ENCODE peak calls at places on chromosomes 1 and 21, in seven cellular contexts. X, Q, Z, L, J, G and E are unnamed samples.

GRCh38 chr1:198788561-198789064 is 149.8 kb downstream of the PTPRC start:
- DNase-seq in J (peak), L (no peak), Q (no peak), X (peak), Z (peak), G (peak), E (peak)

GRCh38 chr1:40477680-40478057 is 579 bp downstream of the ZFP69 start:
- DNase-seq in L (no peak), X (no peak), Z (no peak), Q (peak), G (no peak), J (no peak), E (peak)

GRCh38 chr1:73161418-73161817 is 879.1 kb upstream of the NEGR1 start:
- DNase-seq in J (no peak), Q (no peak), Z (no peak), G (no peak), X (no peak), L (no peak), E (no peak)

GRCh38 chr1:152182431-152182830 is 23.4 kb upstream of the RPTN start:
- DNase-seq in Q (no peak), G (no peak), J (no peak), Z (no peak), X (peak), L (no peak), E (no peak)

GRCh38 chr21:40902993-40903392 is 56.0 kb upstream of the DSCAM start:
- DNase-seq in J (no peak), L (no peak), X (peak), Z (no peak), Q (no peak), G (no peak), E (no peak)

GRCh38 chr1:220330265-220330664 is 58.0 kb upstream of the RAB3GAP2 start:
- DNase-seq in Q (peak), G (no peak), Z (no peak), X (no peak), L (no peak), J (no peak), E (peak)

GRCh38 chr1:183267646-183268431 is 81.8 kb downstream of the LAMC2 start:
- DNase-seq in J (no peak), Z (no peak), G (peak), L (no peak), X (no peak), Q (peak), E (peak)

GRCh38 chr1:75615664-75616435 is 4.9 kb upstream of the SLC44A5 start:
- DNase-seq in Q (peak), L (no peak), X (peak), J (peak), Z (peak), G (peak), E (peak)

GRCh38 chr1:202012544-202013478 is 2.4 kb downstream of the ELF3 start:
- DNase-seq in L (no peak), X (no peak), J (no peak), Q (no peak), Z (no peak), G (no peak), E (no peak)

GRCh38 chr1:182955596-182956588 is 2.9 kb upstream of the SHCBP1L start:
- DNase-seq in G (no peak), X (no peak), J (no peak), Z (no peak), L (no peak), Q (peak), E (peak)

GRCh38 chr1:28269529-28269928 is 10.2 kb downstream of the SESN2 start:
- DNase-seq in Q (no peak), G (no peak), L (no peak), X (no peak), Z (no peak), J (no peak), E (no peak)

GRCh38 chr21:18340387-18340942 is 63.1 kb downstream of the TMPRSS15 start:
- DNase-seq in G (no peak), J (no peak), Z (no peak), Q (no peak), X (no peak), L (no peak), E (peak)

GRCh38 chr1:1063945-1064831 is 9.9 kb downstream of the RNF223 start:
- DNase-seq in L (no peak), Z (no peak), Q (peak), G (peak), X (peak), J (peak), E (peak)

GRCh38 chr1:1921459-1921862 is 2.4 kb upstream of the TMEM52 start:
- DNase-seq in X (no peak), Z (no peak), G (no peak), Q (no peak), J (peak), L (no peak), E (no peak)

GRCh38 chr1:173590557-173590956 is 12.3 kb downstream of the SLC9C2 start:
- DNase-seq in L (no peak), X (no peak), G (no peak), Z (no peak), Q (no peak), J (no peak), E (peak)

GRCh38 chr1:22291494-22291893 is 148.6 kb upstream of the WNT4 start:
- DNase-seq in X (no peak), Q (no peak), J (no peak), L (no peak), Z (no peak), G (no peak), E (no peak)

GRCh38 chr1:201904579-201904978 is 15.9 kb downstream of the SHISA4 start:
- DNase-seq in J (no peak), X (peak), Q (peak), G (no peak), Z (no peak), L (no peak), E (peak)

GRCh38 chr1:174153825-174154107 is 5.6 kb upstream of the RABGAP1L start:
- DNase-seq in Q (no peak), G (no peak), Z (no peak), L (no peak), J (no peak), X (no peak), E (no peak)

GRCh38 chr21:38597436-38597835 is 99.2 kb upstream of the ERG start:
- DNase-seq in J (no peak), X (no peak), Z (no peak), Q (no peak), G (no peak), L (no peak), E (peak)

GRCh38 chr1:29444081-29444715 is 207.9 kb downstream of the PTPRU start:
- DNase-seq in X (no peak), G (no peak), Q (no peak), J (peak), Z (no peak), L (no peak), E (no peak)

GRCh38 chr1:203116048-203116810 is 11.3 kb upstream of the ADORA1 start:
- DNase-seq in Q (no peak), L (no peak), X (no peak), G (no peak), J (no peak), Z (no peak), E (no peak)

GRCh38 chr1:15282810-15283474 is 35.9 kb downstream of the FHAD1 start:
- DNase-seq in G (no peak), J (no peak), Z (no peak), L (no peak), X (peak), Q (no peak), E (no peak)

GRCh38 chr1:226429868-226430715 is 22.2 kb upstream of the PARP1 start:
- DNase-seq in G (no peak), J (no peak), Q (no peak), L (no peak), Z (no peak), X (no peak), E (no peak)

GRCh38 chr1:221643404-221644175 is 98.3 kb downstream of the DUSP10 start:
- DNase-seq in G (no peak), X (no peak), Q (no peak), L (no peak), Z (no peak), J (no peak), E (no peak)

GRCh38 chr1:107378602-107379265 is 237.9 kb downstream of the NTNG1 start:
- DNase-seq in G (no peak), Q (no peak), X (peak), Z (no peak), L (no peak), J (no peak), E (no peak)

GRCh38 chr1:162206749-162207635 is 137.5 kb downstream of the NOS1AP start:
- DNase-seq in X (no peak), L (no peak), G (peak), Q (no peak), J (no peak), Z (no peak), E (no peak)

GRCh38 chr1:145983959-145984830 is 12.2 kb downstream of the TXNIP start:
- DNase-seq in X (no peak), L (no peak), Z (no peak), G (no peak), J (no peak), Q (no peak), E (no peak)

GRCh38 chr1:106185089-106185488 is 871.4 kb upstream of the PRMT6 start:
- DNase-seq in G (no peak), Z (no peak), Q (no peak), J (no peak), X (no peak), L (no peak), E (no peak)

GRCh38 chr1:106194206-106194605 is 862.3 kb upstream of the PRMT6 start:
- DNase-seq in G (no peak), X (no peak), Q (no peak), Z (no peak), J (no peak), L (no peak), E (no peak)

GRCh38 chr1:106189780-106190179 is 866.7 kb upstream of the PRMT6 start:
- DNase-seq in J (no peak), Q (no peak), X (peak), L (no peak), Z (no peak), G (no peak), E (no peak)
- H2BK120ac ChIP-seq in J (no peak), Q (no peak), X (no peak), L (no peak), Z (no peak), G (no peak), E (no peak)

DNA sequence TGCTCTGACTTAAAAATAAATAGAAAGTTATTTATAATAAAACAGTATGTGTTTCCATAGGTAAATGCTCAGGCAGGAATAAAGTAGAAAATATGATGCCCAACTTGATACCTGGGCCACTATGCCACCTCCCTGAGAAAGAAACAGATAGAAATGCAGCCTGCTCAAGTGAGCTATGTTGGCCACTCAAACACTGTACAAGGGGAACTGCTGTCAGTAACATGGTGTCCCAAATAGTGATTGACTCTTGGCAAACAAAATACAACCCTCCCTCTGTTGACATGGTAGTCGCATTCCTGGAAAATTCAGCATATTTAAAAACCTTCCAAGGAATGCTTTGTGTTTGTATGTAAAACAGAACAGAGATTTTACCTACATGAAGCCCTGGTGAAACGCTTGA is 66.9 kb upstream of the KCNE2 start:
- DNase-seq in J (no peak), Z (no peak), X (no peak), Q (no peak), G (no peak), L (no peak), E (no peak)
- H2AK5ac ChIP-seq in J (no peak), Z (no peak), X (no peak), Q (no peak), G (no peak), L (no peak), E (no peak)

GRCh38 chr1:55741516-55741915 is 526.4 kb upstream of the USP24 start:
- DNase-seq in G (no peak), Q (peak), X (no peak), L (no peak), J (no peak), Z (no peak), E (no peak)
- H2BK120ac ChIP-seq in G (no peak), Q (peak), X (no peak), L (no peak), J (no peak), Z (no peak), E (no peak)

GRCh38 chr1:100580446-100580845 is 42.5 kb downstream of the GPR88 start:
- DNase-seq in X (no peak), J (no peak), G (no peak), Z (no peak), Q (peak), L (no peak), E (no peak)
- H2AK5ac ChIP-seq in X (no peak), J (no peak), G (no peak), Z (no peak), Q (no peak), L (no peak), E (no peak)

GRCh38 chr1:171799166-171799565 is 17.7 kb downstream of the METTL13 start:
- DNase-seq in J (no peak), X (no peak), Z (no peak), L (no peak), G (no peak), Q (no peak), E (no peak)

GRCh38 chr1:171800342-171800741 is 18.9 kb downstream of the METTL13 start:
- DNase-seq in G (no peak), Q (no peak), X (peak), L (no peak), Z (no peak), J (no peak), E (no peak)

GRCh38 chr1:171796592-171796991 is 15.1 kb downstream of the METTL13 start:
- DNase-seq in Z (no peak), X (no peak), L (no peak), G (no peak), J (no peak), Q (no peak), E (no peak)

GRCh38 chr1:171798760-171799159 is 17.3 kb downstream of the METTL13 start:
- DNase-seq in Q (no peak), L (no peak), Z (no peak), X (no peak), J (no peak), G (no peak), E (no peak)

GRCh38 chr1:171798311-171798710 is 16.9 kb downstream of the METTL13 start:
- DNase-seq in Q (no peak), G (no peak), J (no peak), Z (no peak), L (no peak), X (no peak), E (no peak)
- H2BK120ac ChIP-seq in Q (no peak), G (no peak), J (no peak), Z (no peak), L (no peak), X (no peak), E (no peak)

DNA sequence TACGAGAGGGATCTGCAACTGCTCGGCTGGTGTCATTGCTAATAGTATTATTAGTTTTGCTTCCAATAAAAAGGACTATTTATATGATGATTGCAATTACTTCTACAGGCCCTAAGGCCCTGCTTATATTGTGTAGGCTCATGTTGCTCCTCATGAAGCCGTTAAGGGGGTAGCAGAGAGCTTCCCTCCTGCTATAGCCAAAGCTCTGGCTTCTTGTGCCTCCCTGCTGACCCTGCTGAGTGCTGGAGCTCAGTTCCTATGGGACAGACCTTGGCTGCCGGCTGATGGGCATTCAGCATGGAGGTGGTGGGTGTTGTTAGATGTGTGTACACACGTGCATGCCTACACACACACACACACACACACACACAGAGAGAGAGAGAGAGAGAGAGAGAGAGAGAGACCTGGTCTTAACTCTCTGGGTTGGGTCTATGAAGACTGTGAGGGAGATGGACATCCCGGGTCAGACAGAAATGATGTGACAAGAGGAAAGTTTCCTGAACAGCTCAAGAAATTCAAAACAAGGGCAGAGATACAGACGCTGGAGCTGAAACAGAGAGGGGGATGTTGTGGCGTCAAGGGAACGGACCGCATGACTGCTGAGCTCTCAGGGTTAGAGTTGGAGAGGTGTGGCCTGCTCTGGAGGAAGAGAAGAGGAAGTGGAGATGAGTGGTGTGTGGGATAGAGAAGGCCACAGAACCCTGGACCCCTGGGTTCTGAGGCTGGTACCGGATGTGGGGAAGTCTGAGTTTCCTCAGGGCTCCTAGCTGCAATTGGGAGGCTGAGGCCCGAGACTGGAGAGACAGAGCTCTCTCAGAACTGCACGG is 1.6 kb downstream of the BCAN start:
- DNase-seq in J (no peak), Z (no peak), L (no peak), X (peak), Q (no peak), G (no peak), E (no peak)
- H2AK5ac ChIP-seq in J (no peak), Z (no peak), L (peak), X (no peak), Q (no peak), G (no peak), E (no peak)

DNA sequence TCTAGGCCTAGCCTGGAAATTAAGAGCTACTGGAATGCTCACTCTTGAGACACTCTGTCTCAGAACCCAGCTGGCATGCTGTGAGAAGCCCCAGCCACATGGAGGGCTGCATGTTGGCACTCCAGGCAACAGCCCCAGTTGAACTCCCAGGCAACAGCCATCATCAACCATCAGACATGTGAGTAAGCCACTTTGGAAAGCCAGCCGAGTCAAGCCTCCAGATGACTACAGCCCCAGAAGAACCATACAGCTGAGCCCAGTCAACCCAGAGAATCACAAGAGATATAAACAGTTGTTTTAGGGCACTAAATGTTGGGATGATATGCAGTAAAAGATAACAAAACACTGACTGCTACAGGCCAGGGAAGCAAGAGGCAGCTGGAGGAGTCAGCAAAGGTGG is 17.7 kb upstream of the MAN1C1 start:
- DNase-seq in Q (no peak), L (no peak), J (no peak), G (no peak), X (no peak), Z (no peak), E (no peak)
- H2BK120ac ChIP-seq in Q (no peak), L (no peak), J (no peak), G (no peak), X (no peak), Z (no peak), E (no peak)

DNA sequence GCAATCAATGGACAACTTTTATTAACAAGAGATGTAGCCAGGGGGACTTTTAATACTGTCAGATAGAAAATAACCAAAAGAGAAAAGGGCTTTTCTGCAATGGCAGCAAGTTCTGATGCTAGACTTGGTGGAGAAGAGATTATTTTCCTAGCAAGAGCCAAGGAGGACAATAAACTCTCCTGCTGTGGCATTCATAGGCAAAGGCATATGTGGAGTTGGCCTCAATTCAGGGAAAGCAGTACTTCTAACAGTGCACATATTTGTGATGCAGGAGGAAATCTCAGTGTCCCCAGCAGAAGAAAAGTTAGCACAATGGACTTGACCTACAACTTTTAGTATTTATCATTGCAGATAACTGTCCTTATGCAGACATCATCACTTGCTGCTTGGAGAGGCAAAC is 75.1 kb upstream of the GRIK1 start:
- DNase-seq in Z (no peak), X (no peak), Q (no peak), G (no peak), L (no peak), J (no peak), E (no peak)
- H2AK5ac ChIP-seq in Z (no peak), X (no peak), Q (no peak), G (no peak), L (no peak), J (no peak), E (no peak)

GRCh38 chr1:8004113-8004802 is 21.9 kb downstream of the ERRFI1 start:
- DNase-seq in Q (no peak), G (no peak), Z (no peak), L (no peak), J (no peak), X (no peak), E (no peak)

GRCh38 chr1:8004803-8005573 is 21.1 kb downstream of the ERRFI1 start:
- DNase-seq in G (peak), X (peak), L (no peak), J (no peak), Z (no peak), Q (peak), E (peak)

GRCh38 chr1:8006037-8006963 is 19.8 kb downstream of the ERRFI1 start:
- DNase-seq in L (no peak), G (no peak), X (no peak), Q (no peak), Z (no peak), J (no peak), E (peak)

GRCh38 chr1:8002329-8003320 is 23.5 kb downstream of the ERRFI1 start:
- DNase-seq in Z (no peak), J (no peak), Q (no peak), G (no peak), X (no peak), L (no peak), E (no peak)

GRCh38 chr1:8003431-8004112 is 22.5 kb downstream of the ERRFI1 start:
- DNase-seq in X (no peak), Z (no peak), Q (no peak), L (no peak), G (no peak), J (no peak), E (peak)
- H2BK120ac ChIP-seq in X (no peak), Z (no peak), Q (peak), L (peak), G (no peak), J (no peak), E (peak)

GRCh38 chr1:211677659-211678058 is 2.2 kb upstream of the NEK2 start:
- DNase-seq in L (no peak), Z (no peak), Q (no peak), G (no peak), J (no peak), X (no peak), E (no peak)
- H2AK5ac ChIP-seq in L (no peak), Z (no peak), Q (no peak), G (no peak), J (no peak), X (no peak), E (no peak)